ENCODE peak calls at places on chromosomes 3 and 15, in nine cellular contexts. P is Peyer's patch; W is activated CD4-positive, CD25-positive, alpha-beta regulatory T cell treated with anti-CD3 and anti-CD28 coated beads, Interleukin-2, amount 50 U/mL, for 72 hours; X is stimulated activated effector memory CD8-positive, alpha-beta T cell treated with anti-CD3 and anti-CD28 coated beads, Interleukin-12 subunit alpha, Interleukin-12 subunit beta, amount 100 ng/mL, for 72 hours; H is activated CD4-positive, alpha-beta T cell treated with anti-CD3 and anti-CD28 coated beads, Interleukin-2, amount 50 U/mL, for 24 hours; A is germinal center; U is CD4-positive, alpha-beta memory T cell; Y is HEK293T; J is stimulated activated naive B cell treated with anti-CD40 and anti-IgM and Interleukin-4, amounts not matched to agents 10 μg/mL and 1 μg/mL and 100 μg/mL, for 72 hours. N is an unnamed sample.

GRCh38 chr3:175898194-175898593 is 1039.1 kb downstream of the NAALADL2 start:
- DNase-seq in H (no peak), A (no peak), W (no peak), U (no peak), X (no peak), P (no peak), J (no peak), Y (no peak), N (no peak)

GRCh38 chr3:58266577-58266976 is 29.0 kb downstream of the ABHD6 start:
- DNase-seq in Y (no peak), X (no peak), P (no peak), J (no peak), A (no peak), U (no peak), H (no peak), W (no peak), N (no peak)

GRCh38 chr3:177465243-177465642 is 268.0 kb upstream of the TBL1XR1 start:
- DNase-seq in P (no peak), X (no peak), Y (no peak), W (no peak), U (no peak), H (no peak), J (no peak), A (no peak), N (no peak)

GRCh38 chr3:33145221-33145900 is 31.5 kb downstream of the CRTAP start:
- DNase-seq in J (no peak), H (no peak), Y (peak; percentile 5), X (peak; percentile 37), A (no peak), W (no peak), P (no peak), U (no peak), N (no peak)

GRCh38 chr3:29408676-29409075 is 127.8 kb downstream of the RBMS3 start:
- DNase-seq in A (no peak), Y (no peak), U (no peak), J (no peak), P (no peak), X (no peak), W (no peak), H (no peak), N (no peak)

GRCh38 chr3:46829699-46830208 is 33.5 kb downstream of the MYL3 start:
- DNase-seq in Y (no peak), A (no peak), W (no peak), X (peak; percentile 51), J (no peak), H (no peak), U (no peak), P (no peak), N (peak; percentile 72)

GRCh38 chr3:34053631-34054030 is 255.2 kb downstream of the PDCD6IP start:
- DNase-seq in Y (no peak), W (no peak), U (no peak), A (no peak), J (no peak), X (no peak), P (no peak), H (no peak), N (no peak)

GRCh38 chr3:143822374-143822773 is 25.9 kb downstream of the SLC9A9 start:
- DNase-seq in J (no peak), P (no peak), H (no peak), U (no peak), W (no peak), A (no peak), X (no peak), Y (no peak), N (no peak)

GRCh38 chr15:101505610-101506337 is 16.3 kb upstream of the PCSK6 start:
- DNase-seq in P (no peak), J (no peak), X (peak; percentile 28), U (no peak), H (no peak), Y (no peak), W (no peak), A (no peak), N (no peak)

GRCh38 chr15:101020945-101021344 is 101.8 kb downstream of the LRRK1 start:
- DNase-seq in Y (no peak), W (no peak), P (peak; percentile 8), U (no peak), X (peak; percentile 37), A (no peak), J (no peak), H (no peak), N (no peak)

GRCh38 chr3:25664066-25664809 is 469 bp downstream of the TOP2B start:
- DNase-seq in A (peak; percentile 59), J (peak; percentile 77), H (peak; percentile 53), X (peak; percentile 86), Y (peak; percentile 45), U (peak; percentile 67), W (peak; percentile 72), P (peak; percentile 71), N (peak; percentile 47)

GRCh38 chr15:59791646-59792208 is 102.6 kb upstream of the BNIP2 start:
- DNase-seq in P (no peak), H (no peak), X (no peak), U (no peak), W (no peak), J (no peak), A (no peak), Y (no peak), N (peak; percentile 22)

GRCh38 chr3:106759686-106760085 is 617.6 kb upstream of the CCDC54 start:
- DNase-seq in J (no peak), H (no peak), W (no peak), U (no peak), A (no peak), X (no peak), P (no peak), Y (no peak), N (no peak)

GRCh38 chr3:192553707-192554106 is 173.6 kb downstream of the FGF12 start:
- DNase-seq in W (no peak), H (no peak), A (no peak), X (no peak), P (no peak), U (no peak), Y (no peak), J (no peak), N (no peak)

GRCh38 chr3:134056464-134056891 is 26.8 kb upstream of the SLCO2A1 start:
- DNase-seq in X (no peak), J (no peak), U (no peak), P (no peak), A (no peak), W (no peak), H (no peak), Y (no peak), N (no peak)

GRCh38 chr3:7264196-7264526 is 403.2 kb downstream of the GRM7 start:
- DNase-seq in X (no peak), W (no peak), Y (no peak), A (no peak), H (no peak), P (no peak), U (no peak), J (no peak), N (no peak)

GRCh38 chr3:9870978-9871377 is 9.1 kb downstream of the CIDEC start:
- DNase-seq in W (no peak), H (no peak), U (no peak), P (no peak), Y (no peak), A (no peak), X (no peak), J (no peak), N (no peak)

GRCh38 chr3:11370961-11371360 is 98.8 kb downstream of the ATG7 start:
- DNase-seq in Y (no peak), X (no peak), J (no peak), A (no peak), P (no peak), W (no peak), U (no peak), H (no peak), N (no peak)

GRCh38 chr15:78224024-78224413 is 10.3 kb downstream of the ACSBG1 start:
- DNase-seq in W (no peak), Y (no peak), A (no peak), X (no peak), P (no peak), U (no peak), J (no peak), H (no peak), N (no peak)

GRCh38 chr3:13865106-13865505 is 14.8 kb downstream of the WNT7A start:
- DNase-seq in W (no peak), Y (no peak), A (no peak), U (no peak), P (no peak), J (no peak), X (no peak), H (no peak), N (no peak)

GRCh38 chr3:58217209-58217811 is 6.5 kb upstream of the DNASE1L3 start:
- DNase-seq in H (no peak), W (peak; percentile 49), U (peak; percentile 55), A (peak; percentile 77), P (peak; percentile 69), Y (peak; percentile 76), X (peak; percentile 74), J (peak; percentile 67), N (peak; percentile 67)

GRCh38 chr3:20574746-20575145 is 388.7 kb upstream of the SGO1 start:
- DNase-seq in P (no peak), A (no peak), U (no peak), X (no peak), H (no peak), J (no peak), W (no peak), Y (no peak), N (no peak)

GRCh38 chr3:192862408-192863385 is 55.0 kb downstream of the MB21D2 start:
- DNase-seq in H (no peak), X (no peak), A (no peak), Y (no peak), J (no peak), P (no peak), U (no peak), W (no peak), N (no peak)

GRCh38 chr15:99130314-99130713 is 25.4 kb downstream of the SYNM start:
- DNase-seq in U (no peak), X (no peak), P (no peak), W (no peak), J (no peak), Y (no peak), H (no peak), A (no peak), N (no peak)

GRCh38 chr3:170642882-170643601 is 57.2 kb upstream of the SLC7A14 start:
- DNase-seq in Y (no peak), H (no peak), U (no peak), P (no peak), X (no peak), J (no peak), A (no peak), W (no peak), N (no peak)

GRCh38 chr15:68154923-68155559 is 50.1 kb downstream of the CALML4 start:
- DNase-seq in A (peak; percentile 14), X (no peak), H (no peak), J (peak; percentile 10), U (peak; percentile 24), Y (peak; percentile 37), P (no peak), W (no peak), N (peak; percentile 33)

GRCh38 chr3:13452490-13453335 is 27.4 kb upstream of the HDAC11 start:
- DNase-seq in A (peak; percentile 55), U (peak; percentile 66), J (peak; percentile 11), W (no peak), P (peak; percentile 47), H (no peak), X (peak; percentile 63), Y (peak; percentile 34), N (peak; percentile 52)

GRCh38 chr15:79310612-79310984 is 314 bp upstream of the TMED3 start:
- DNase-seq in U (no peak), X (no peak), Y (no peak), P (no peak), H (no peak), A (no peak), J (no peak), W (no peak), N (no peak)

GRCh38 chr15:58568157-58568571 is 136.4 kb downstream of the LIPC start:
- DNase-seq in W (no peak), A (no peak), Y (no peak), X (no peak), J (no peak), U (peak; percentile 18), P (no peak), H (no peak), N (no peak)

N was measured in DND-41.